ENCODE peak calls at places on chromosomes 4 and X, in eight cellular contexts. R, B, V, T, H, S, W and Q are unnamed samples.

GRCh38 chrX:120305531-120306145 is 5.6 kb downstream of the TMEM255A start:
- DNase-seq in R (no peak), B (no peak), V (no peak), T (no peak), H (no peak), S (no peak), W (no peak), Q (no peak)

GRCh38 chrX:37922926-37923325 is 75.6 kb upstream of the DYNLT3 start:
- DNase-seq in R (peak), B (no peak), V (no peak), T (no peak), H (no peak), S (no peak), W (no peak), Q (no peak)

GRCh38 chr4:55125763-55126541 is 557 bp upstream of the KDR start:
- DNase-seq in R (peak), B (no peak), V (no peak), T (no peak), H (peak), S (no peak), W (no peak), Q (no peak)

GRCh38 chr4:152102184-152103000 is 341.6 kb upstream of the GATB start:
- DNase-seq in R (no peak), B (no peak), V (peak), T (peak), H (no peak), S (no peak), W (no peak), Q (peak)

GRCh38 chr4:142098900-142099299 is 462.5 kb downstream of the IL15 start:
- DNase-seq in R (no peak), B (no peak), V (no peak), T (no peak), H (no peak), S (no peak), W (no peak), Q (peak)

GRCh38 chr4:152073738-152074137 is 312.9 kb upstream of the GATB start:
- DNase-seq in R (peak), B (no peak), V (peak), T (peak), H (peak), S (no peak), W (no peak), Q (peak)

GRCh38 chr4:1299301-1299860 is 9.7 kb downstream of the MAEA start:
- DNase-seq in R (no peak), B (no peak), V (no peak), T (no peak), H (no peak), S (no peak), W (no peak), Q (no peak)

GRCh38 chrX:103398321-103398937 is 22.1 kb downstream of the BEX3 start:
- DNase-seq in R (peak), B (no peak), V (peak), T (peak), H (no peak), S (no peak), W (no peak), Q (peak)

GRCh38 chr4:168885416-168885815 is 124.6 kb downstream of the CBR4 start:
- DNase-seq in R (no peak), B (no peak), V (no peak), T (no peak), H (no peak), S (no peak), W (no peak), Q (no peak)

GRCh38 chrX:69179380-69179911 is 14.2 kb upstream of the PJA1 start:
- DNase-seq in R (no peak), B (peak), V (no peak), T (no peak), H (no peak), S (no peak), W (no peak), Q (peak)

GRCh38 chr4:12486995-12487394 is 997.1 kb downstream of the RAB28 start:
- DNase-seq in R (no peak), B (no peak), V (no peak), T (no peak), H (peak), S (no peak), W (no peak), Q (no peak)

GRCh38 chr4:178553201-178553600 is 1111.0 kb upstream of the AGA start:
- DNase-seq in R (no peak), B (no peak), V (no peak), T (no peak), H (no peak), S (no peak), W (no peak), Q (no peak)

GRCh38 chrX:76796311-76796710 is 368.8 kb downstream of the MAGEE1 start:
- DNase-seq in R (no peak), B (no peak), V (no peak), T (peak), H (no peak), S (no peak), W (no peak), Q (no peak)

GRCh38 chr4:167623241-167623572 is 388.9 kb upstream of the SPOCK3 start:
- DNase-seq in R (no peak), B (no peak), V (no peak), T (no peak), H (no peak), S (no peak), W (no peak), Q (no peak)

GRCh38 chr4:52837716-52838558 is 24.2 kb upstream of the RASL11B start:
- DNase-seq in R (peak), B (no peak), V (peak), T (peak), H (no peak), S (no peak), W (no peak), Q (peak)

GRCh38 chr4:124018383-124019317 is 622.1 kb downstream of the SPRY1 start:
- DNase-seq in R (peak), B (no peak), V (peak), T (no peak), H (peak), S (no peak), W (no peak), Q (peak)

GRCh38 chr4:8846864-8847263 is 24.8 kb downstream of the HMX1 start:
- DNase-seq in R (no peak), B (no peak), V (no peak), T (no peak), H (no peak), S (no peak), W (no peak), Q (no peak)

GRCh38 chr4:28702571-28702970 is 1841.9 kb downstream of the STIM2 start:
- DNase-seq in R (no peak), B (no peak), V (no peak), T (no peak), H (no peak), S (no peak), W (no peak), Q (no peak)

GRCh38 chrX:135520022-135520552 is 373 bp upstream of the INTS6L start:
- DNase-seq in R (no peak), B (no peak), V (peak), T (peak), H (no peak), S (no peak), W (no peak), Q (peak)

GRCh38 chrX:49167740-49168108 is 4.0 kb upstream of the PLP2 start:
- DNase-seq in R (no peak), B (no peak), V (no peak), T (no peak), H (no peak), S (no peak), W (no peak), Q (no peak)

GRCh38 chr4:1554876-1555265 is 129.2 kb downstream of the FAM53A start:
- DNase-seq in R (no peak), B (peak), V (no peak), T (no peak), H (no peak), S (no peak), W (no peak), Q (no peak)